ENCODE peak calls at places on chromosomes 5 and 9, in four cellular contexts. One of them, this sample, is unnamed.

GRCh38 chr9:3541206-3541605 is 15.4 kb upstream of the RFX3 start:
- DNase-seq in uterus: no peak
- DNase-seq in AG04449: no peak
- DNase-seq in SK-N-SH: no peak
- DNase-seq in this sample: no peak

GRCh38 chr5:17113174-17113941 is 104.1 kb upstream of the BASP1 start:
- DNase-seq in SK-N-SH: no peak
- DNase-seq in AG04449: peak
- DNase-seq in uterus: no peak
- DNase-seq in this sample: no peak

GRCh38 chr5:36744678-36745659 is 131.6 kb upstream of the NIPBL start:
- DNase-seq in SK-N-SH: peak
- DNase-seq in AG04449: no peak
- DNase-seq in uterus: peak
- DNase-seq in this sample: peak

GRCh38 chr5:53091304-53091703 is 18.3 kb downstream of the MOCS2 start:
- DNase-seq in AG04449: no peak
- DNase-seq in SK-N-SH: no peak
- DNase-seq in uterus: no peak
- DNase-seq in this sample: no peak

GRCh38 chr9:27715651-27716050 is 142.4 kb upstream of the C9orf72 start:
- DNase-seq in AG04449: no peak
- DNase-seq in SK-N-SH: no peak
- DNase-seq in uterus: no peak
- DNase-seq in this sample: no peak

GRCh38 chr9:120931278-120932085 is 4.9 kb upstream of the TRAF1 start:
- DNase-seq in uterus: no peak
- DNase-seq in SK-N-SH: no peak
- DNase-seq in AG04449: no peak
- DNase-seq in this sample: no peak

GRCh38 chr9:81717061-81717746 is 27.9 kb upstream of the TLE1 start:
- DNase-seq in uterus: no peak
- DNase-seq in AG04449: no peak
- DNase-seq in SK-N-SH: no peak
- DNase-seq in this sample: no peak

GRCh38 chr5:159581502-159582249 is 251.4 kb upstream of the IL12B start:
- DNase-seq in AG04449: peak
- DNase-seq in SK-N-SH: no peak
- DNase-seq in uterus: no peak
- DNase-seq in this sample: no peak

GRCh38 chr5:54484219-54484894 is 28.9 kb downstream of the HSPB3 start:
- DNase-seq in AG04449: no peak
- DNase-seq in uterus: no peak
- DNase-seq in SK-N-SH: no peak
- DNase-seq in this sample: no peak

GRCh38 chr5:150138551-150139265 is 16.9 kb downstream of the PDGFRB start:
- DNase-seq in uterus: peak
- DNase-seq in AG04449: no peak
- DNase-seq in SK-N-SH: peak
- DNase-seq in this sample: no peak

GRCh38 chr9:33852216-33852826 is 35.4 kb downstream of the UBE2R2 start:
- DNase-seq in AG04449: no peak
- DNase-seq in SK-N-SH: peak
- DNase-seq in uterus: peak
- DNase-seq in this sample: peak

GRCh38 chr9:90815183-90815943 is 13.7 kb downstream of the SYK start:
- DNase-seq in SK-N-SH: no peak
- DNase-seq in uterus: no peak
- DNase-seq in AG04449: no peak
- DNase-seq in this sample: no peak

GRCh38 chr5:6488021-6488420 is 39.4 kb downstream of the UBE2QL1 start:
- DNase-seq in AG04449: no peak
- DNase-seq in uterus: no peak
- DNase-seq in SK-N-SH: no peak
- DNase-seq in this sample: no peak

GRCh38 chr9:130766031-130766903 is 68.8 kb upstream of the ABL1 start:
- DNase-seq in AG04449: no peak
- DNase-seq in uterus: no peak
- DNase-seq in SK-N-SH: no peak
- DNase-seq in this sample: peak
- H3K4me3 ChIP-seq in AG04449: no peak
- H3K4me3 ChIP-seq in uterus: no peak
- H3K4me3 ChIP-seq in SK-N-SH: no peak
- H3K4me3 ChIP-seq in this sample: no peak

GRCh38 chr5:136810198-136810823 is 445.0 kb upstream of the TRPC7 start:
- DNase-seq in AG04449: peak
- DNase-seq in SK-N-SH: no peak
- DNase-seq in uterus: no peak
- DNase-seq in this sample: no peak
- H3K4me3 ChIP-seq in AG04449: no peak
- H3K4me3 ChIP-seq in SK-N-SH: no peak
- H3K4me3 ChIP-seq in uterus: no peak
- H3K4me3 ChIP-seq in this sample: no peak

GRCh38 chr9:115118471-115119156 is 657 bp upstream of the TNC start:
- DNase-seq in SK-N-SH: peak
- DNase-seq in AG04449: no peak
- DNase-seq in uterus: peak
- DNase-seq in this sample: peak

GRCh38 chr9:115115117-115115880 is 2.7 kb downstream of the TNC start:
- DNase-seq in AG04449: no peak
- DNase-seq in uterus: no peak
- DNase-seq in SK-N-SH: no peak
- DNase-seq in this sample: no peak

GRCh38 chr9:115115924-115116323 is 2.0 kb downstream of the TNC start:
- DNase-seq in AG04449: no peak
- DNase-seq in SK-N-SH: no peak
- DNase-seq in uterus: no peak
- DNase-seq in this sample: no peak

GRCh38 chr9:115116620-115117284 is 1.2 kb downstream of the TNC start:
- DNase-seq in uterus: peak
- DNase-seq in SK-N-SH: no peak
- DNase-seq in AG04449: no peak
- DNase-seq in this sample: no peak

GRCh38 chr9:115117999-115118470 is at the start of gene TNC:
- DNase-seq in AG04449: no peak
- DNase-seq in uterus: peak
- DNase-seq in SK-N-SH: peak
- DNase-seq in this sample: peak
- H3K4me3 ChIP-seq in AG04449: peak
- H3K4me3 ChIP-seq in uterus: peak
- H3K4me3 ChIP-seq in SK-N-SH: peak
- H3K4me3 ChIP-seq in this sample: no peak

GRCh38 chr5:140224658-140225057 is 49.7 kb downstream of the CYSTM1 start:
- DNase-seq in SK-N-SH: no peak
- DNase-seq in uterus: no peak
- DNase-seq in AG04449: no peak
- DNase-seq in this sample: no peak
- H3K4me3 ChIP-seq in SK-N-SH: no peak
- H3K4me3 ChIP-seq in uterus: no peak
- H3K4me3 ChIP-seq in AG04449: no peak
- H3K4me3 ChIP-seq in this sample: no peak

This sample was measured in mucosa of descending colon.